ENCODE peak calls at places on chromosomes 5 and 9, in four cellular contexts. U is nephron progenitor cell, G is WERI-Rb-1, C is HFFc6. O is an unnamed sample.
A peak's percentile ranks its signal among the peaks of the same experiment; 100 is the strongest.

GRCh38 chr9:34547960-34548603 is 25.3 kb upstream of the ENHO start:
- DNase-seq in U (peak; percentile 87), G (peak; percentile 81), C (peak; percentile 59), O (peak; percentile 71)

GRCh38 chr9:93117924-93118862 is 15.9 kb downstream of the NINJ1 start:
- DNase-seq in U (no peak), G (no peak), C (no peak), O (no peak)

GRCh38 chr9:128244443-128245226 is 31.2 kb downstream of the GOLGA2 start:
- DNase-seq in U (peak; percentile 81), G (no peak), C (peak; percentile 79), O (no peak)

GRCh38 chr5:175052351-175052750 is 328.0 kb downstream of the MSX2 start:
- DNase-seq in U (no peak), G (no peak), C (no peak), O (no peak)

GRCh38 chr5:173714551-173715428 is 98.3 kb upstream of the BOD1 start:
- DNase-seq in U (no peak), G (no peak), C (peak; percentile 91), O (no peak)

GRCh38 chr5:129917224-129917623 is 13.0 kb downstream of the CHSY3 start:
- DNase-seq in U (no peak), G (no peak), C (no peak), O (no peak)

GRCh38 chr5:124842725-124843595 is 96.5 kb upstream of the ZNF608 start:
- DNase-seq in U (no peak), G (no peak), C (no peak), O (no peak)

GRCh38 chr5:7541898-7542297 is 146.0 kb downstream of the ADCY2 start:
- DNase-seq in U (no peak), G (no peak), C (no peak), O (no peak)

GRCh38 chr9:37974506-37975173 is 70.7 kb upstream of the SLC25A51 start:
- DNase-seq in U (no peak), G (no peak), C (no peak), O (no peak)

GRCh38 chr5:160219411-160219810 is 9.9 kb upstream of the FABP6 start:
- DNase-seq in U (no peak), G (no peak), C (no peak), O (no peak)

GRCh38 chr5:122170630-122171029 is 41.3 kb downstream of the ZNF474 start:
- DNase-seq in U (no peak), G (no peak), C (no peak), O (no peak)

GRCh38 chr9:84668204-84669007 is 1.1 kb upstream of the NTRK2 start:
- DNase-seq in U (peak; percentile 90), G (peak; percentile 22), C (peak; percentile 48), O (peak; percentile 83)

GRCh38 chr9:113675475-113675941 is 200.6 kb upstream of the ZNF618 start:
- DNase-seq in U (no peak), G (no peak), C (peak; percentile 99), O (no peak)

GRCh38 chr5:95712347-95712958 is 18.7 kb upstream of the RHOBTB3 start:
- DNase-seq in U (no peak), G (no peak), C (peak; percentile 82), O (no peak)

GRCh38 chr5:157918811-157919742 is 60.1 kb upstream of the CLINT1 start:
- DNase-seq in U (no peak), G (no peak), C (no peak), O (no peak)

GRCh38 chr9:100170085-100170484 is 71.0 kb downstream of the INVS start:
- DNase-seq in U (no peak), G (no peak), C (no peak), O (no peak)

GRCh38 chr9:38359689-38360385 is 32.7 kb upstream of the ALDH1B1 start:
- DNase-seq in U (no peak), G (no peak), C (no peak), O (no peak)

GRCh38 chr9:83027153-83027867 is 35.6 kb downstream of the RASEF start:
- DNase-seq in U (no peak), G (no peak), C (peak; percentile 88), O (no peak)

GRCh38 chr5:131466171-131466766 is 168.8 kb downstream of the RAPGEF6 start:
- DNase-seq in U (no peak), G (no peak), C (peak; percentile 66), O (no peak)

GRCh38 chr9:136198605-136199083 is 6.3 kb downstream of the LHX3 start:
- DNase-seq in U (peak; percentile 56), G (no peak), C (no peak), O (no peak)

DNA sequence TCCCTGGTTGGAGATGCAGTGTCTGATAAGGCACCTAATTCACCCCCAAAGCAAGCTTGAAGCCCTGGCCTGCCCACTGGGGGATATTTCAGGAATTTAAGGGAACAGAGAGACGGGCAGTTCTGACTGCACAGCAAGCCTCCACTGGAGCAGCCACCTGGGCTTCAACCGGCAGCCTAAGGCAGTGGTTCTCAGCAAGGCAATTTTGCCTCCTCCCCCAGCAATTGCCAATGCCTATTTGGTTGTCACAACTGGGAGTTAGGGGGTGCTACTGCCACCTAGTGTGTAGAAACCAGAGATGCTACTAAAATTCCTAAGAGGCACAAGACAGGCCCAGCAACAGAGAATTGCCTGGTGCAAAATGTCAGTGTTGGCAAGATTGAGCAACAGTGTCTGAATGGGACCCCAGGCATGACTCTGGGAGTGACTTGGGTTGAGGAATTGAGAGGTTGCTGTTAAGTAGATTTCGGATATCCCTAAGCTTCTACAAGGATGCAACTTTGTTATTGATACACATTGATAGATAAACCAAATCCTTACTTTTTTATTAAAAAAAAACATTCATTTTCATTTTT is 58.7 kb upstream of the CTSL start:
- DNase-seq in U (peak; percentile 20), G (peak; percentile 31), C (no peak), O (no peak)
- TF ChIP-seq CTCF in U (peak; percentile 47), G (peak; percentile 54), C (peak; percentile 51), O (peak; percentile 49)

GRCh38 chr5:74320526-74320925 is 320.0 kb downstream of the ENC1 start:
- DNase-seq in U (no peak), G (no peak), C (no peak), O (no peak)

GRCh38 chr5:74326571-74327338 is 313.8 kb downstream of the ENC1 start:
- DNase-seq in U (no peak), G (no peak), C (peak; percentile 89), O (no peak)

GRCh38 chr5:74325866-74326265 is 314.7 kb downstream of the ENC1 start:
- DNase-seq in U (no peak), G (no peak), C (peak; percentile 28), O (no peak)

GRCh38 chr5:74324556-74324955 is 316.0 kb downstream of the ENC1 start:
- DNase-seq in U (no peak), G (peak; percentile 56), C (no peak), O (no peak)

GRCh38 chr5:74322944-74323343 is 317.6 kb downstream of the ENC1 start:
- DNase-seq in U (no peak), G (no peak), C (no peak), O (no peak)
- TF ChIP-seq CTCF in U (no peak), G (peak; percentile 18), C (peak; percentile 49), O (no peak)

GRCh38 chr5:140239939-140240700 is 62.8 kb downstream of the PFDN1 start:
- DNase-seq in U (peak; percentile 75), G (peak; percentile 76), C (peak; percentile 48), O (peak; percentile 45)

GRCh38 chr5:140240987-140241706 is 61.8 kb downstream of the PFDN1 start:
- DNase-seq in U (peak; percentile 78), G (peak; percentile 42), C (peak; percentile 87), O (no peak)

GRCh38 chr5:140242890-140243585 is 59.9 kb downstream of the PFDN1 start:
- DNase-seq in U (no peak), G (no peak), C (no peak), O (no peak)

GRCh38 chr5:140243855-140244254 is 59.0 kb downstream of the PFDN1 start:
- DNase-seq in U (no peak), G (no peak), C (no peak), O (no peak)

GRCh38 chr5:140242099-140242498 is 60.8 kb downstream of the PFDN1 start:
- DNase-seq in U (no peak), G (peak; percentile 22), C (no peak), O (no peak)
- TF ChIP-seq CTCF in U (no peak), G (peak; percentile 25), C (no peak), O (peak; percentile 15)

DNA sequence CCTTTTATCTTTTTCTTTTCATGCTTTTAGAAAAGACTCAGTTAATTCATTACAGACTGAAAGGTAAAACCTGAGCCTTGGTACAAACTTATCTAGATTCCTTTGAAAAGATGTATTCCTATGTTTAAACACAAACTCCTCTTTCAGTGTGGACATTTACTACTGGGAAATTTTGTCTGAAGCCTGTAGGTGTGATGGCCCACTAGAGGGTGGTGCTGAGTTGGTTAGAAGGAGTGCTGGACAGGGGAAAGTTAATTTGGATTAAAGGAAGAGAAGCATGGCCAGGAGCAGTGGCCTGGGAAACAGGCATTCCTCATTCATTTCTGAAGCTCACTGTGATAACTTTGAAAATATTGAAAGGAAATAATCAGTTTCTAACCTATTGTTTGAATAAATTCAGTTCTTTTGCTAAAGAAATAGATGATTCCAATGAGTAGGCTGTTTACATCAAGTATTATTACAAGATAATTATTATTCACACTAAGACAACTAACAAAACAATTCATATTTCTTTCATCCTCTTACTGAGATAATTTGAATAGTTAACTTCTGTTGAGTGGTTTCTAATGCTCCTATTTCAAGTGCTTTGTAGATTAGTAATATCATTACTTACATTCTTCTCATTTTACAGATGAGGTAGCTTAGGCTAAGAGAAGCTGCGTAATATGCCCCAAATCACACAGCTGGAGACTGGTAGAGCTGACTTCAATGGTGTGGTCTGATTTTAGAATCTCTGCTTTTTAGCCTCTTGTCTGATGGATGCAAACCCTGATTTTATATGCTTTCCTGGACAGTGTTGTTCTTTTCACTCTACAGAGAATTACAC is 150.9 kb downstream of the ADGRV1 start:
- DNase-seq in U (peak; percentile 50), G (peak; percentile 51), C (peak; percentile 10), O (peak; percentile 10)
- TF ChIP-seq CTCF in U (peak; percentile 70), G (peak; percentile 59), C (peak; percentile 74), O (peak; percentile 78)

DNA sequence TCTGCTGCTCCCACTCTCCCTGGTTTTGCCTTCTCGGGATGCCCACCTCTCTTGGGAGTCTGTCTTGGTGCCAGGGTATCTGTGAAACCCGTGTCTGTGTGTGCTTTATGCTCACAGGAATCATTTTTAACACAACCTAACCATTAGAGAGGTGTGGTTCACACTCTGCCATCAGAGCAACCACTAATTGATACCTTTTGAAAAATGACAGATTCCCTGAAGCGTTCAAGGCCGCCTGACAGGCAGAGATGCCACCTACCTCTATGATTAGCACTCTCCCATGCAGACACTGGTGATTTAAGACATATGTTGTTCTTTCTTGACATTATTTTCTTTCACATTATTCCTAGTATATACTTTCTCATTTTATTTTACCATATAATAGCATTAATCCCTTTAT is 207.3 kb upstream of the SGCD start:
- DNase-seq in U (no peak), G (no peak), C (no peak), O (no peak)
- TF ChIP-seq CTCF in U (no peak), G (no peak), C (no peak), O (no peak)